ENCODE peak calls at places on chromosomes 12 and 14, in five cellular contexts. D is left lung, S is choroid plexus epithelial cell, B is endothelial cell, V is epithelial cell of esophagus. E is an unnamed sample.

GRCh38 chr12:93530358-93530757 is 42.1 kb upstream of the SOCS2 start:
- DNase-seq in D (no peak), S (peak; percentile 58), B (no peak), V (no peak), E (no peak)

GRCh38 chr14:90409209-90409730 is 12.4 kb downstream of the CALM1 start:
- DNase-seq in D (no peak), S (peak; percentile 95), B (no peak), V (peak; percentile 82), E (no peak)

GRCh38 chr14:58637040-58637390 is 747 bp upstream of the DACT1 start:
- DNase-seq in D (peak; percentile 45), S (peak; percentile 90), B (no peak), V (peak; percentile 70), E (no peak)

GRCh38 chr14:94113908-94114588 is 3.5 kb downstream of the IFI27 start:
- DNase-seq in D (no peak), S (no peak), B (no peak), V (no peak), E (no peak)

GRCh38 chr14:101181717-101182313 is 278.3 kb upstream of the RTL1 start:
- DNase-seq in D (no peak), S (no peak), B (no peak), V (no peak), E (no peak)

GRCh38 chr14:20632448-20632830 is 9.1 kb downstream of the OR6S1 start:
- DNase-seq in D (no peak), S (no peak), B (no peak), V (peak; percentile 27), E (no peak)

GRCh38 chr12:117818400-117818799 is 150.4 kb downstream of the KSR2 start:
- DNase-seq in D (no peak), S (no peak), B (no peak), V (no peak), E (no peak)

GRCh38 chr14:103522649-103523582 is at the start of gene CKB:
- DNase-seq in D (no peak), S (peak; percentile 63), B (no peak), V (peak; percentile 64), E (no peak)

GRCh38 chr12:93243689-93244513 is 133.8 kb upstream of the NUDT4 start:
- DNase-seq in D (peak; percentile 39), S (peak; percentile 95), B (no peak), V (peak; percentile 94), E (peak; percentile 76)

GRCh38 chr14:51691176-51691575 is 39.5 kb downstream of the FRMD6 start:
- DNase-seq in D (no peak), S (no peak), B (no peak), V (peak; percentile 47), E (no peak)

GRCh38 chr12:60176891-60177290 is 581.1 kb downstream of the SLC16A7 start:
- DNase-seq in D (no peak), S (no peak), B (no peak), V (no peak), E (no peak)

GRCh38 chr12:56086096-56086495 is 6.1 kb downstream of the ERBB3 start:
- DNase-seq in D (peak; percentile 59), S (no peak), B (no peak), V (peak; percentile 94), E (no peak)

GRCh38 chr14:34912182-34912581 is 37.0 kb upstream of the BAZ1A start:
- DNase-seq in D (no peak), S (peak; percentile 18), B (no peak), V (no peak), E (no peak)

GRCh38 chr14:62604524-62604923 is 440.7 kb downstream of the KCNH5 start:
- DNase-seq in D (no peak), S (no peak), B (no peak), V (no peak), E (no peak)

GRCh38 chr14:90483551-90483950 is 86.7 kb downstream of the CALM1 start:
- DNase-seq in D (no peak), S (no peak), B (no peak), V (peak; percentile 38), E (no peak)

GRCh38 chr14:104425171-104425681 is 154.3 kb upstream of the C14orf180 start:
- DNase-seq in D (no peak), S (no peak), B (no peak), V (no peak), E (peak; percentile 45)

GRCh38 chr14:99065551-99065950 is 206.4 kb downstream of the BCL11B start:
- DNase-seq in D (no peak), S (no peak), B (no peak), V (no peak), E (no peak)

GRCh38 chr12:52581481-52581880 is 7.8 kb upstream of the KRT74 start:
- DNase-seq in D (no peak), S (peak; percentile 43), B (no peak), V (peak; percentile 96), E (no peak)

GRCh38 chr14:71618716-71619115 is 313.5 kb upstream of the RGS6 start:
- DNase-seq in D (no peak), S (no peak), B (no peak), V (no peak), E (no peak)

GRCh38 chr12:94874086-94874985 is 129.2 kb downstream of the NDUFA12 start:
- DNase-seq in D (no peak), S (no peak), B (no peak), V (no peak), E (no peak)

GRCh38 chr14:32639208-32639607 is 299.5 kb upstream of the NPAS3 start:
- DNase-seq in D (no peak), S (no peak), B (no peak), V (no peak), E (no peak)

GRCh38 chr12:57001448-57001906 is 4.9 kb downstream of the ZBTB39 start:
- DNase-seq in D (peak; percentile 54), S (peak; percentile 78), B (peak; percentile 91), V (peak; percentile 77), E (peak; percentile 61)

GRCh38 chr12:119204137-119204536 is 25.4 kb downstream of the HSPB8 start:
- DNase-seq in D (no peak), S (no peak), B (no peak), V (no peak), E (no peak)

GRCh38 chr14:102510616-102511520 is 1.3 kb upstream of the ANKRD9 start:
- DNase-seq in D (peak; percentile 63), S (no peak), B (peak; percentile 56), V (peak; percentile 39), E (no peak)

GRCh38 chr12:11877869-11878780 is 192.6 kb upstream of the BCL2L14 start:
- DNase-seq in D (no peak), S (peak; percentile 72), B (no peak), V (peak; percentile 90), E (no peak)

GRCh38 chr12:107684029-107684790 is 1.4 kb upstream of the PWP1 start:
- DNase-seq in D (no peak), S (peak; percentile 39), B (no peak), V (no peak), E (no peak)

GRCh38 chr14:66514206-66514605 is 6.3 kb downstream of the GPHN start:
- DNase-seq in D (no peak), S (peak; percentile 48), B (no peak), V (peak; percentile 60), E (no peak)

GRCh38 chr12:48973992-48974673 is 2.6 kb upstream of the WNT10B start:
- DNase-seq in D (no peak), S (peak; percentile 73), B (peak; percentile 86), V (no peak), E (no peak)

DNA sequence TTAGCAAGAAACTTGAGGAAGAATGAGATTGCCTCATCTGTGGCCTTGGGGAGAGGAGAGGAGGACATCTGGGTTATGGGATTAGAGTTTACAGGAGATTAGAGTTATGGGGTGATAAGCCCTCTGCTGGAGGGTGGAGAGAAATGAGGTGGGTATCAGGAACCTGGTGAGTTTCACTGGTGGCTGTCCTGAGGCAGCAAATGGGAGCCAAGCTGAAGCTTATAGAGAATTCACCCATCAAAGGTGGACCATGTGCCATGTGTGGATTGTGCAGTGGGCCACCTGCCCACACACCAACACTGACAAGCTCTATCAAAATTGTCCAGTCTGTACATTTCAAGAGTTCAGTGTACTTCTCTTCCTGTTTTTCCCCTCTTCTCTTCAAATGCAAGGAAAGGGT is 135.3 kb downstream of the AEBP2 start:
- DNase-seq in D (no peak), S (peak; percentile 17), B (no peak), V (no peak), E (no peak)
- TF ChIP-seq CTCF in D (no peak), S (peak; percentile 43), B (no peak), V (no peak), E (no peak)

DNA sequence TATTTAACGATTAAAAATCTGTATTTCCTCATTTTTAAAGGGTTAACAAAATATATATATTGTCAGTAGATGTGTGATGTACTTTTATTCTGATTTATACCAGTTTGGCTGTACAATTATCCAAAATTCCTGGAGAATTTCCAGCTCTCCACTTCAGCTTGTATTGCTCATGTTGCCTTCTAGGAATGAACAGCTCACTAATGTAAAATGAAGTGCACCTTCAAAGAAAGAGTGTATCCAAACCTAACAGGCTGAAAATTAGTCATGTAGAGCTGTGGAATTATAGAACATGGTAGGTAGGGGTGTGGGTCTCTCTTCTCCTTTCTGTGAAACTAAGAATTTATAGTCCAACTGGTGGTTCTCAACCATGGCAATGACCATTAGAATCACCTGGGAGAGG is 362.0 kb downstream of the ETNK1 start:
- DNase-seq in D (no peak), S (no peak), B (no peak), V (peak; percentile 16), E (no peak)
- TF ChIP-seq CTCF in D (no peak), S (no peak), B (no peak), V (no peak), E (no peak)

DNA sequence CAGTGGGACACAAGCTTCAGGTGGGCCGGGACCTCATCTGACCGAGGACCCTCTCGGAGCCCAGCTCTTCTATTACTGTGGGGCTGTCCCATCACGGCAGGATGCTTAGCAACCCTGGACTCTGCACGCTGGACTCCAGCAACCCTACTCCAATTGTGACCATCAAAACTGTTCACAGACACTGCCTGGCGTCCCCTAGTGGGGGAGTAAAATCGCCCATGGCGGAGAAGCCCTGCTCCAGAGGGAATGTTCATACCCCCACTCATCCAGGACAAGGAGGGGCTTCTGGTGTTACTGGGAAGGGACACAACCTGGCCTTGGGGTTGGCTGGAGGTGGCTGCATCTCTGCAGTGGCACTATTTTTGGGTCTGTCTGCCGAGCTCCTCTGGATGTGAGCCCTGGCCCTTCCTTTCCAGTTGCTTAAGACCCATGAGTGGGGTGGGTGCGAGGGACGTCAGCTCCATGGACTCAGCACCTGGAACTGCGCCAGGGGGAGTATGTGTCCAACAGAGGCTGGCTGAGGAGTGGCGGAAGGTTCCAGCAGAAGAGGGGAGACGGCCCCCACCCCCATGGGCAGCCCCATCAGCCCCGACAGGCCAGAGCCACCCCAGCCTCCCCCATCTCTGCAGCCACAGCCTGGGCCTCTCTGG is 103.8 kb downstream of the RFLNA start:
- DNase-seq in D (no peak), S (no peak), B (no peak), V (no peak), E (no peak)
- TF ChIP-seq CTCF in D (no peak), S (peak; percentile 33), B (no peak), V (no peak), E (no peak)

DNA sequence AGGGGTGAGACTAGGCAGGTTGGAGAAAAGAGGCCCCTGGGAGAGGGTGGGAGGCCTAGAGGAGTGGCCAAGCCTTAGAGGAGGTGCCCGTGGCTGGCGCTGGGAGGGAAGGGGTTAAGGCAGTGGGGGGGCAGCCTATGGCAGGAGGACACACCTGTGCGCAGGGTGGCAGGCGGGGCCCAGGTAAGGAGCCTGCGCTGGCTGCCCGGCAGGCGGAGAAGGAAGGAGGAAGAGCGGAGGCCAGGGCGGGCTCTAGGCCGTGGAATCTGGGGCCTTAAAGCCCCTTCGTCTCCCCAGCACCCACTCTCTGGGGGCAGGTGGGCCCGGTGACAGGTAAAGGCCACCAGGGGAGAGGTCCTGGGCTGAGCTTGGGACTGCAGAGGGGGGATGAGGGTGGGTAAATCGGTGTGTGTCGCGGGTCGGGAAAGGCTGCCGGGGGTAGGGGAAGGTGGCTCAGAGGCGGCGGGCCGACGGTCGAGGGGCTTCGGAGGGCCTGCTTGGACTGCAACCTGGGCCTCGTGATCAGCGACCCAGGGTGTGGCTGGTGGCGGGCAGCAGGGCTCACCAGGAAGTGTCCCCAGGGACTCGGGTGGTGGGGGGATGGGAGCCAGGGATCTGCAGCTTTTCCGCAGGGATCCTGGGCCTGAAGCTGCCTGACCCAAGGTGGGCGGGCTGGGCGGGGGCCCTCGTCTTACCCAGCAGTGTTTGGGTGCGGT is 7.3 kb downstream of the PHB2 start:
- DNase-seq in D (peak; percentile 87), S (no peak), B (no peak), V (peak; percentile 95), E (no peak)
- TF ChIP-seq CTCF in D (no peak), S (no peak), B (no peak), V (peak; percentile 41), E (no peak)

E was measured in CD14-positive monocyte.